ENCODE peak calls at places on chromosomes 16 and 17, in five cellular contexts. C, L, P, Q and N are unnamed samples.

GRCh38 chr16:84303023-84303422 is 8.3 kb downstream of the WFDC1 start:
- DNase-seq in P (peak; percentile 40), C (no peak), L (no peak), Q (no peak), N (no peak)

GRCh38 chr17:49779730-49780220 is 8.7 kb upstream of the KAT7 start:
- DNase-seq in C (peak; percentile 25), P (peak; percentile 79), L (no peak), Q (no peak), N (peak; percentile 23)

GRCh38 chr17:17140590-17140980 is 65.5 kb downstream of the PLD6 start:
- DNase-seq in Q (no peak), C (no peak), P (peak; percentile 48), L (no peak), N (peak; percentile 49)

GRCh38 chr16:4755687-4756086 is 11.3 kb downstream of the ZNF500 start:
- DNase-seq in Q (no peak), C (no peak), L (no peak), P (no peak), N (no peak)

GRCh38 chr17:50501054-50501453 is 7.2 kb upstream of the MYCBPAP start:
- DNase-seq in L (no peak), C (no peak), Q (no peak), P (peak; percentile 47), N (no peak)

GRCh38 chr17:47192549-47192948 is 3.5 kb upstream of the CDC27 start:
- DNase-seq in L (no peak), C (no peak), P (no peak), Q (no peak), N (no peak)

GRCh38 chr17:61149862-61150362 is 249.7 kb upstream of the TBX2 start:
- DNase-seq in P (no peak), Q (no peak), L (no peak), C (no peak), N (no peak)

GRCh38 chr17:71709974-71710373 is 410.8 kb upstream of the SOX9 start:
- DNase-seq in P (peak; percentile 24), L (no peak), Q (no peak), C (no peak), N (no peak)

GRCh38 chr16:13896543-13897182 is 23.3 kb upstream of the ERCC4 start:
- DNase-seq in L (no peak), Q (no peak), P (peak; percentile 20), C (no peak), N (no peak)

GRCh38 chr16:52497067-52497816 is 49.7 kb downstream of the TOX3 start:
- DNase-seq in C (no peak), Q (no peak), L (no peak), P (peak; percentile 81), N (peak; percentile 52)

DNA sequence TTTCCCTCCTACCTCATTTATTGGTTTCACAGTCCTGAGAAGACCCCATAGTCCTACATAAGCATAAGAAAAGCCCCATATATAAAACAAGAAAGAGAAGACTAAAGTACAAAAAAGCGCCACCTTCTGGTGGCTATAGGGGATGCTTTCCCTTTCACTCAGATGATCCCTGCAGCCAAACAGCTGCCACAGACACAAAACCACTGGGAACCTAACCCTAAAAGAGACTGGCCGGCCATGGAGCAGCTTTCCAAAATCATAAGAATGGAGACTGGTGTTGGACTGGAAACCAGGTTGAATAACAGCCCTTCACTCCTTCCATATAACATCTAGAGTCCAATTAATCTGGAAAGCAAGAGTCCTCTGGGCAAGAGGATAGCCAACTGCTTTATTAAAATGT is 11.4 kb downstream of the DYNC1LI2 start:
- DNase-seq in Q (no peak), L (no peak), P (peak; percentile 49), C (peak; percentile 47), N (peak; percentile 49)
- H3K27ac ChIP-seq in Q (no peak overlapping the region), L (no peak overlapping the region), P (no peak overlapping the region), C (peak overlapping the region; percentile 96), N (no peak overlapping the region)

GRCh38 chr17:63447688-63448005 is 1.5 kb upstream of the CYB561 start:
- DNase-seq in P (no peak), C (no peak), Q (no peak), L (no peak), N (no peak)

GRCh38 chr17:63446218-63446980 is at the start of gene CYB561:
- DNase-seq in Q (peak; percentile 87), P (peak; percentile 59), L (peak; percentile 96), C (no peak), N (peak; percentile 84)

GRCh38 chr17:63448655-63449054 is 2.5 kb upstream of the CYB561 start:
- DNase-seq in P (no peak), L (peak; percentile 19), Q (no peak), C (no peak), N (no peak)

GRCh38 chr17:63445571-63446217 is 412 bp downstream of the CYB561 start:
- DNase-seq in P (no peak), L (peak; percentile 78), C (no peak), Q (peak; percentile 46), N (peak; percentile 77)

GRCh38 chr17:63446981-63447687 is 1.0 kb upstream of the CYB561 start:
- DNase-seq in Q (peak; percentile 58), C (no peak), P (no peak), L (no peak), N (no peak)
- TF ChIP-seq CTCF in Q (no peak), C (no peak), P (no peak), L (no peak), N (no peak)

DNA sequence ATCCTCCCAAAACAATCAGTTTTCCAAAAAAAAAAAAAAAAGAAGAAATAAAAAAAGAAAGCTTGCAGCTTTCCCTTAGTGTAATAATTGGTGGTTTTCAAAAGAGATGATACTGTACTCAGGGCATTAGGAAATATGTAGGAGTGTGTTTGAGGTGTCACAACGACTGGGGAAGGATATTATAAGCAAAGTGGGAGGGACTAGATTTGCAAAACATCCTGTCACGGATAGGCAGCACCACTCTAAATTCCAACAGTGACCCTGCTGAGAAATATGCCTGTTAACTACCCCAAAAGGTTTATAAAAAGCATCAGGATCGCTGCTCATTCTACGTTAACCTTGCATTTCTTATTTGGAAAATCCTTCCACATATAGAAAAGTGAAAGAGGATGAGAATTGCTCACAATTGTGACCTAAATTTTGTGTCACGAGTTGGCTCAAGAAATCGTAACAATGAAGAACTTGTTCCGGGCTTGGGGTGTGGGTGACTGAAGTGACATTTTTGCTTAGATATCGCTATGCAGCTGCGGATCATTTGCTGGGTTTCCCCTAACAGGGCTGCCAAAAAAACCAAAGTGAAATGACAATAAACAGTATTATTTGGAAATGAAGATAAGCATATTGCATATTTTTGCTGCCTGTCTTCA is 51.6 kb downstream of the N4BP1 start:
- DNase-seq in P (peak; percentile 55), L (no peak), C (no peak), Q (no peak), N (no peak)
- H3K27ac ChIP-seq in P (peak overlapping the region; percentile 46), L (no peak overlapping the region), C (peak overlapping the region; percentile 71), Q (no peak overlapping the region), N (no peak overlapping the region)

DNA sequence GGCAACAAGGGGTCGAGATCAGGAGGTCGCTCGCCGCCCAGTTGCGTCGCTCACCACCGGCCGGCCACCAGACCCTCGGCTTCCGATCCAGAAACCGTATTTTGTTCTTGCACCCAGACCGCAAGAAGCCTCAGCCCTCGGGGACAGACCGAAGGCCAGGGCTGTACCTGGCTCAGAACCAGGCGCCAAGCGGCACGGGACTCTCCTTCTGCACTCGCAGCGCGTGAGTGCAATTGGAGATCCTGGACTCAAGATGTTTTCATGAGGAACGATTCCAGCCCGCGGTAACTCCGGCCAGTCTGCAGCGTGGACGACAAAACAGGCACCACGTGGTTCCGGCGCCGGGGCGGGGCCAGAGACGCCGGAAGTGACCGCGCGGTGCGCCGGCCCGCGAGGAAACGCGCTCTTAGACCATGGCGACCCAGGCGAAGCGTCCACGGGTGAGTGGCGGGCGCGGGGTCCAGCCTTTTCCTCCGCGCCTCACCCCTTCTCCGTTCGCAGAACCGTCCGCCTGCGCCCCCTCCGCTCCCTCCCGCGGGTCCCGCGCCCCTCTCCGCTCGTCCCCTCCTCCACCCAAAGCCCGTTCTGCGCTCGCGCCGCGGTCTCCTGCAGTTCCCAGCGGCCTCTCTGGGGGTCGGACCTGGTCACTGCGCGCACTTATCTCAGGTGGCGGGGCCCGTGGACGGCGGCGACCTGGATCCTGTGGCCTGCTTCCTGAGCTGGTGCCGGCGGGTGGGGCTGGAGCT is at the start of gene SETD6:
- DNase-seq in C (peak; percentile 92), Q (peak; percentile 88), P (peak; percentile 89), L (peak; percentile 94), N (peak; percentile 74)
- TF ChIP-seq CTCF in C (peak; percentile 36), Q (no peak), P (peak; percentile 10), L (no peak), N (peak; percentile 31)

DNA sequence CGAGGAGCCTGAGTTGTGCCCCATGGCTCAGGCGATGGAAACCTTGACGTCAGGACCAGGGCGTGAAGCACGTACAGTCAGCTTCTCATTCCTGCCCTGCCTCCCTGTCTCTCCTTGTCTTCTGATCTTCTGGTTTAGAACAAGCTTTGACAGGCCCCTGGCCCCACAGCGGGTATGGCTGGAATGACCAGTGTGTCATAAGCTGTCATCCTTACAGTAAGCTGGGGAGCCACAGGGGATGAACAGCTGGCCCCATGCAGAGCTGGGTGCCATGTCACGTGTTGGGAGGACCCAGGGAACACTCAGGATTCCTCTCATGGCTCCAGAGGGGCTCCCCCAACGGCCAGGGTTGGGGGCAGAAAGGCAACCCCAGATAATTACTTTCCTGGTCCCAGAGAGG is 157.6 kb upstream of the PLCG2 start:
- DNase-seq in L (no peak), P (no peak), C (no peak), Q (peak; percentile 60), N (peak; percentile 93)
- H3K27ac ChIP-seq in L (no peak overlapping the region), P (no peak overlapping the region), C (no peak overlapping the region), Q (no peak overlapping the region), N (peak overlapping the region; percentile 79)